ENCODE peak calls at places on chromosome 4, in six cellular contexts. One of them, this sample, is unnamed.

GRCh38 chr4:54499308-54500074 is 158.3 kb upstream of the KIT start:
- DNase-seq in NCI-H2029 treated with DMSO at 0.1 percent for 48 hours: no peak
- DNase-seq in skeletal muscle cell: no peak
- DNase-seq in left cardiac atrium: no peak
- DNase-seq in tibial artery: no peak
- DNase-seq in T-helper 2 cell: no peak
- DNase-seq in this sample: no peak

GRCh38 chr4:181264908-181265307 is 978.3 kb upstream of the TENM3 start:
- DNase-seq in NCI-H2029 treated with DMSO at 0.1 percent for 48 hours: no peak
- DNase-seq in skeletal muscle cell: no peak
- DNase-seq in left cardiac atrium: no peak
- DNase-seq in T-helper 2 cell: no peak
- DNase-seq in tibial artery: no peak
- DNase-seq in this sample: no peak

GRCh38 chr4:7966281-7967062 is 26.8 kb upstream of the AFAP1 start:
- DNase-seq in skeletal muscle cell: no peak
- DNase-seq in T-helper 2 cell: no peak
- DNase-seq in NCI-H2029 treated with DMSO at 0.1 percent for 48 hours: no peak
- DNase-seq in tibial artery: no peak
- DNase-seq in left cardiac atrium: no peak
- DNase-seq in this sample: no peak

GRCh38 chr4:99457270-99457669 is 22.1 kb upstream of the ADH7 start:
- DNase-seq in NCI-H2029 treated with DMSO at 0.1 percent for 48 hours: no peak
- DNase-seq in tibial artery: peak
- DNase-seq in T-helper 2 cell: no peak
- DNase-seq in left cardiac atrium: no peak
- DNase-seq in skeletal muscle cell: no peak
- DNase-seq in this sample: no peak

GRCh38 chr4:173001571-173001970 is 167.0 kb upstream of the GALNT7 start:
- DNase-seq in tibial artery: no peak
- DNase-seq in skeletal muscle cell: peak
- DNase-seq in left cardiac atrium: no peak
- DNase-seq in NCI-H2029 treated with DMSO at 0.1 percent for 48 hours: no peak
- DNase-seq in T-helper 2 cell: no peak
- DNase-seq in this sample: no peak

GRCh38 chr4:166777760-166778159 is 456.5 kb downstream of the SPOCK3 start:
- DNase-seq in left cardiac atrium: no peak
- DNase-seq in tibial artery: no peak
- DNase-seq in NCI-H2029 treated with DMSO at 0.1 percent for 48 hours: no peak
- DNase-seq in skeletal muscle cell: no peak
- DNase-seq in T-helper 2 cell: no peak
- DNase-seq in this sample: no peak

GRCh38 chr4:23717528-23718248 is 172.2 kb downstream of the PPARGC1A start:
- DNase-seq in skeletal muscle cell: no peak
- DNase-seq in left cardiac atrium: no peak
- DNase-seq in tibial artery: no peak
- DNase-seq in NCI-H2029 treated with DMSO at 0.1 percent for 48 hours: no peak
- DNase-seq in T-helper 2 cell: no peak
- DNase-seq in this sample: no peak

GRCh38 chr4:185742766-185743165 is 69.2 kb downstream of the SORBS2 start:
- DNase-seq in left cardiac atrium: no peak
- DNase-seq in T-helper 2 cell: no peak
- DNase-seq in tibial artery: no peak
- DNase-seq in NCI-H2029 treated with DMSO at 0.1 percent for 48 hours: no peak
- DNase-seq in skeletal muscle cell: no peak
- DNase-seq in this sample: no peak

GRCh38 chr4:7052923-7053715 is 9.9 kb downstream of the TADA2B start:
- DNase-seq in left cardiac atrium: no peak
- DNase-seq in NCI-H2029 treated with DMSO at 0.1 percent for 48 hours: no peak
- DNase-seq in tibial artery: no peak
- DNase-seq in T-helper 2 cell: no peak
- DNase-seq in skeletal muscle cell: no peak
- DNase-seq in this sample: no peak

GRCh38 chr4:77193511-77194236 is 36.7 kb downstream of the CCNG2 start:
- DNase-seq in tibial artery: peak
- DNase-seq in NCI-H2029 treated with DMSO at 0.1 percent for 48 hours: no peak
- DNase-seq in skeletal muscle cell: no peak
- DNase-seq in T-helper 2 cell: peak
- DNase-seq in left cardiac atrium: peak
- DNase-seq in this sample: peak

GRCh38 chr4:43693876-43694275 is 754.7 kb downstream of the KCTD8 start:
- DNase-seq in skeletal muscle cell: no peak
- DNase-seq in NCI-H2029 treated with DMSO at 0.1 percent for 48 hours: no peak
- DNase-seq in tibial artery: no peak
- DNase-seq in T-helper 2 cell: no peak
- DNase-seq in left cardiac atrium: no peak
- DNase-seq in this sample: no peak

GRCh38 chr4:152508818-152509217 is 27.1 kb downstream of the FBXW7 start:
- DNase-seq in skeletal muscle cell: no peak
- DNase-seq in T-helper 2 cell: no peak
- DNase-seq in tibial artery: no peak
- DNase-seq in left cardiac atrium: no peak
- DNase-seq in NCI-H2029 treated with DMSO at 0.1 percent for 48 hours: no peak
- DNase-seq in this sample: no peak

GRCh38 chr4:146379744-146380143 is 142.0 kb downstream of the SLC10A7 start:
- DNase-seq in T-helper 2 cell: no peak
- DNase-seq in left cardiac atrium: no peak
- DNase-seq in skeletal muscle cell: peak
- DNase-seq in NCI-H2029 treated with DMSO at 0.1 percent for 48 hours: no peak
- DNase-seq in tibial artery: no peak
- DNase-seq in this sample: no peak

GRCh38 chr4:1601852-1602525 is 82.1 kb downstream of the FAM53A start:
- DNase-seq in NCI-H2029 treated with DMSO at 0.1 percent for 48 hours: no peak
- DNase-seq in T-helper 2 cell: no peak
- DNase-seq in tibial artery: no peak
- DNase-seq in skeletal muscle cell: no peak
- DNase-seq in left cardiac atrium: peak
- DNase-seq in this sample: no peak

GRCh38 chr4:184473515-184474260 is 662 bp downstream of the IRF2 start:
- DNase-seq in NCI-H2029 treated with DMSO at 0.1 percent for 48 hours: peak
- DNase-seq in left cardiac atrium: peak
- DNase-seq in skeletal muscle cell: no peak
- DNase-seq in tibial artery: no peak
- DNase-seq in T-helper 2 cell: peak
- DNase-seq in this sample: peak

GRCh38 chr4:145179201-145179860 is 1.1 kb downstream of the OTUD4 start:
- DNase-seq in tibial artery: peak
- DNase-seq in left cardiac atrium: peak
- DNase-seq in skeletal muscle cell: no peak
- DNase-seq in T-helper 2 cell: peak
- DNase-seq in NCI-H2029 treated with DMSO at 0.1 percent for 48 hours: no peak
- DNase-seq in this sample: peak

GRCh38 chr4:158667651-158668198 is 4.0 kb downstream of the C4orf46 start:
- DNase-seq in tibial artery: no peak
- DNase-seq in NCI-H2029 treated with DMSO at 0.1 percent for 48 hours: no peak
- DNase-seq in skeletal muscle cell: no peak
- DNase-seq in T-helper 2 cell: peak
- DNase-seq in left cardiac atrium: no peak
- DNase-seq in this sample: no peak

GRCh38 chr4:172149329-172149728 is 336.1 kb downstream of the GALNTL6 start:
- DNase-seq in NCI-H2029 treated with DMSO at 0.1 percent for 48 hours: no peak
- DNase-seq in tibial artery: no peak
- DNase-seq in skeletal muscle cell: no peak
- DNase-seq in left cardiac atrium: no peak
- DNase-seq in T-helper 2 cell: no peak
- DNase-seq in this sample: no peak

GRCh38 chr4:43853565-43854345 is 594.9 kb downstream of the KCTD8 start:
- DNase-seq in left cardiac atrium: no peak
- DNase-seq in NCI-H2029 treated with DMSO at 0.1 percent for 48 hours: no peak
- DNase-seq in tibial artery: no peak
- DNase-seq in skeletal muscle cell: no peak
- DNase-seq in T-helper 2 cell: no peak
- DNase-seq in this sample: no peak

GRCh38 chr4:145619639-145619996 is 433 bp downstream of the MMAA start:
- DNase-seq in T-helper 2 cell: no peak
- DNase-seq in tibial artery: peak
- DNase-seq in NCI-H2029 treated with DMSO at 0.1 percent for 48 hours: no peak
- DNase-seq in skeletal muscle cell: no peak
- DNase-seq in left cardiac atrium: peak
- DNase-seq in this sample: peak

GRCh38 chr4:138312536-138312911 is 70.4 kb upstream of the SLC7A11 start:
- DNase-seq in NCI-H2029 treated with DMSO at 0.1 percent for 48 hours: no peak
- DNase-seq in T-helper 2 cell: no peak
- DNase-seq in tibial artery: no peak
- DNase-seq in skeletal muscle cell: no peak
- DNase-seq in left cardiac atrium: no peak
- DNase-seq in this sample: no peak

GRCh38 chr4:66539745-66540144 is 869.5 kb upstream of the EPHA5 start:
- DNase-seq in tibial artery: no peak
- DNase-seq in left cardiac atrium: no peak
- DNase-seq in T-helper 2 cell: no peak
- DNase-seq in NCI-H2029 treated with DMSO at 0.1 percent for 48 hours: no peak
- DNase-seq in skeletal muscle cell: no peak
- DNase-seq in this sample: no peak

GRCh38 chr4:145231906-145232700 is 51.7 kb upstream of the OTUD4 start:
- DNase-seq in NCI-H2029 treated with DMSO at 0.1 percent for 48 hours: no peak
- DNase-seq in skeletal muscle cell: peak
- DNase-seq in left cardiac atrium: no peak
- DNase-seq in tibial artery: no peak
- DNase-seq in T-helper 2 cell: no peak
- DNase-seq in this sample: no peak

GRCh38 chr4:12729384-12729783 is 754.8 kb downstream of the RAB28 start:
- DNase-seq in T-helper 2 cell: no peak
- DNase-seq in left cardiac atrium: no peak
- DNase-seq in tibial artery: no peak
- DNase-seq in NCI-H2029 treated with DMSO at 0.1 percent for 48 hours: no peak
- DNase-seq in skeletal muscle cell: no peak
- DNase-seq in this sample: no peak

GRCh38 chr4:13590766-13591165 is 36.8 kb downstream of the BOD1L1 start:
- DNase-seq in T-helper 2 cell: no peak
- DNase-seq in skeletal muscle cell: no peak
- DNase-seq in left cardiac atrium: no peak
- DNase-seq in tibial artery: no peak
- DNase-seq in NCI-H2029 treated with DMSO at 0.1 percent for 48 hours: no peak
- DNase-seq in this sample: no peak

GRCh38 chr4:172666711-172667368 is 501.8 kb upstream of the GALNT7 start:
- DNase-seq in T-helper 2 cell: no peak
- DNase-seq in skeletal muscle cell: no peak
- DNase-seq in tibial artery: no peak
- DNase-seq in NCI-H2029 treated with DMSO at 0.1 percent for 48 hours: no peak
- DNase-seq in left cardiac atrium: no peak
- DNase-seq in this sample: no peak

GRCh38 chr4:110567266-110567665 is 55.6 kb downstream of the PITX2 start:
- DNase-seq in T-helper 2 cell: no peak
- DNase-seq in skeletal muscle cell: no peak
- DNase-seq in tibial artery: no peak
- DNase-seq in NCI-H2029 treated with DMSO at 0.1 percent for 48 hours: no peak
- DNase-seq in left cardiac atrium: no peak
- DNase-seq in this sample: no peak

GRCh38 chr4:105569014-105569850 is 16.8 kb downstream of the ARHGEF38 start:
- DNase-seq in tibial artery: no peak
- DNase-seq in NCI-H2029 treated with DMSO at 0.1 percent for 48 hours: peak
- DNase-seq in skeletal muscle cell: no peak
- DNase-seq in T-helper 2 cell: no peak
- DNase-seq in left cardiac atrium: no peak
- DNase-seq in this sample: no peak

GRCh38 chr4:41028392-41029076 is 185.8 kb downstream of the APBB2 start:
- DNase-seq in NCI-H2029 treated with DMSO at 0.1 percent for 48 hours: no peak
- DNase-seq in left cardiac atrium: no peak
- DNase-seq in skeletal muscle cell: no peak
- DNase-seq in tibial artery: no peak
- DNase-seq in T-helper 2 cell: no peak
- DNase-seq in this sample: no peak

GRCh38 chr4:6696611-6697010 is 2.9 kb downstream of the S100P start:
- DNase-seq in NCI-H2029 treated with DMSO at 0.1 percent for 48 hours: no peak
- DNase-seq in skeletal muscle cell: no peak
- DNase-seq in left cardiac atrium: no peak
- DNase-seq in T-helper 2 cell: no peak
- DNase-seq in tibial artery: no peak
- DNase-seq in this sample: no peak

GRCh38 chr4:71217688-71218087 is 121.1 kb upstream of the SLC4A4 start:
- DNase-seq in T-helper 2 cell: no peak
- DNase-seq in left cardiac atrium: no peak
- DNase-seq in NCI-H2029 treated with DMSO at 0.1 percent for 48 hours: no peak
- DNase-seq in tibial artery: no peak
- DNase-seq in skeletal muscle cell: no peak
- DNase-seq in this sample: no peak

GRCh38 chr4:85952518-85952917 is 407.3 kb downstream of the MAPK10 start:
- DNase-seq in NCI-H2029 treated with DMSO at 0.1 percent for 48 hours: no peak
- DNase-seq in left cardiac atrium: no peak
- DNase-seq in T-helper 2 cell: no peak
- DNase-seq in skeletal muscle cell: no peak
- DNase-seq in tibial artery: no peak
- DNase-seq in this sample: no peak

GRCh38 chr4:89284828-89285227 is 22.8 kb downstream of the GPRIN3 start:
- DNase-seq in T-helper 2 cell: peak
- DNase-seq in NCI-H2029 treated with DMSO at 0.1 percent for 48 hours: no peak
- DNase-seq in tibial artery: no peak
- DNase-seq in left cardiac atrium: no peak
- DNase-seq in skeletal muscle cell: no peak
- DNase-seq in this sample: no peak